ENCODE peak calls at places on chromosomes 4 and X, in seven cellular contexts. E, P, T, U, G, N and B are unnamed samples.

GRCh38 chr4:159434496-159435241 is 331.8 kb downstream of the RAPGEF2 start:
- DNase-seq in P (no peak), N (no peak), E (no peak), G (no peak), T (no peak), U (no peak), B (no peak)

GRCh38 chrX:72060196-72060974 is 71.3 kb downstream of the RTL5 start:
- DNase-seq in U (no peak), E (peak; percentile 68), P (no peak), N (no peak), G (peak; percentile 52), T (no peak), B (no peak)

GRCh38 chr4:182556576-182556975 is 313.4 kb downstream of the TENM3 start:
- DNase-seq in G (no peak), U (no peak), N (no peak), E (no peak), T (no peak), P (no peak), B (no peak)

GRCh38 chrX:11135483-11136185 is 24.5 kb downstream of the HCCS start:
- DNase-seq in G (no peak), P (no peak), T (no peak), N (peak; percentile 44), E (no peak), U (no peak), B (no peak)

GRCh38 chr4:133823177-133823576 is 378.4 kb downstream of the PABPC4L start:
- DNase-seq in T (no peak), P (no peak), E (no peak), G (no peak), U (no peak), N (peak; percentile 50), B (no peak)

GRCh38 chr4:55336138-55337034 is 9.7 kb upstream of the SRD5A3 start:
- DNase-seq in G (no peak), N (peak; percentile 42), T (no peak), P (no peak), U (no peak), E (no peak), B (no peak)

GRCh38 chr4:32393806-32394205 is 1673.6 kb downstream of the PCDH7 start:
- DNase-seq in T (no peak), G (no peak), U (no peak), E (no peak), P (no peak), N (no peak), B (no peak)

GRCh38 chr4:47120783-47121182 is 89.4 kb downstream of the GABRB1 start:
- DNase-seq in U (no peak), T (no peak), N (no peak), G (no peak), P (no peak), E (no peak), B (no peak)

GRCh38 chrX:83511208-83511607 is 3.1 kb downstream of the POU3F4 start:
- DNase-seq in U (no peak), E (peak; percentile 21), P (no peak), N (no peak), T (no peak), G (peak; percentile 49), B (no peak)

GRCh38 chr4:6316461-6317003 is 46.9 kb downstream of the WFS1 start:
- DNase-seq in E (no peak), T (no peak), U (no peak), G (no peak), N (no peak), P (no peak), B (no peak)

GRCh38 chr4:119300072-119300387 is 21.9 kb downstream of the FABP2 start:
- DNase-seq in T (peak; percentile 1), G (no peak), P (no peak), U (peak; percentile 13), E (peak; percentile 47), N (peak; percentile 59), B (no peak)

GRCh38 chrX:43808231-43808630 is 74.0 kb downstream of the MAOB start:
- DNase-seq in N (no peak), P (no peak), G (no peak), U (no peak), T (no peak), E (peak; percentile 8), B (no peak)

GRCh38 chrX:107880054-107880610 is 54.5 kb downstream of the MID2 start:
- DNase-seq in G (no peak), N (no peak), T (no peak), P (no peak), U (no peak), E (no peak), B (no peak)

GRCh38 chr4:111230265-111230664 is 607.4 kb upstream of the PITX2 start:
- DNase-seq in P (no peak), T (no peak), G (no peak), U (no peak), E (no peak), N (no peak), B (no peak)

GRCh38 chr4:52057196-52057595 is 6.1 kb downstream of the SPATA18 start:
- DNase-seq in N (no peak), T (no peak), U (no peak), P (no peak), E (no peak), G (no peak), B (no peak)

GRCh38 chr4:52054254-52054653 is 3.1 kb downstream of the SPATA18 start:
- DNase-seq in P (no peak), U (no peak), T (no peak), G (no peak), E (no peak), N (no peak), B (no peak)

GRCh38 chr4:52052475-52052780 is 1.3 kb downstream of the SPATA18 start:
- DNase-seq in P (peak; percentile 54), N (no peak), T (peak; percentile 17), E (no peak), G (no peak), U (peak; percentile 13), B (peak; percentile 12)

GRCh38 chr4:52059372-52059771 is 8.3 kb downstream of the SPATA18 start:
- DNase-seq in E (no peak), N (no peak), T (no peak), G (no peak), P (no peak), U (no peak), B (no peak)

GRCh38 chr4:52058275-52058674 is 7.2 kb downstream of the SPATA18 start:
- DNase-seq in E (no peak), N (no peak), G (no peak), T (no peak), U (no peak), P (no peak), B (no peak)
- TF ChIP-seq TAF1 in E (no peak), N (no peak), G (no peak), T (no peak), U (no peak), P (no peak), B (no peak)

DNA sequence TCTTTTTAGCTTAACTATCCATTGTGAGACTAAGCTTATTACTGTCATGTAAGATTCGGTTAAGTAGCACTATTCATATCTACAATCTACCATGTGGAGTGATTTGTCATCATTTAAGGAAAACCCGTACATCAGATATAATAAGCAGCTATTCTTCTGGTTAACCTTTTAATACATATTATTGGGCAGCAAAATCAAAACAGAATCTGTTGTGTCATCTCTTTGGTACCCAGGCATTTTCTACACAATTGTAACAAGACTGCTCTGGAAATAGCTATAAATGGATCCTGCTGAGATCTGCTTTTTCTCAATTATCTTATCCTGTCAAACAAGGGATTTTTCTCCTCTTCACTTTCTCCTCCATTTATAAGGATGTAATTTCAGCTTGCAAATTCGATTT is 521.5 kb upstream of the MAGEB2 start:
- DNase-seq in U (no peak), G (no peak), T (no peak), P (no peak), N (no peak), E (no peak), B (no peak)
- TF ChIP-seq POLR2AphosphoS5 in U (no peak), G (no peak), T (no peak), P (no peak), N (no peak), E (peak; percentile 52), B (no peak)

GRCh38 chrX:121902463-121902862 is 855.1 kb downstream of the GLUD2 start:
- DNase-seq in E (no peak), T (no peak), G (no peak), U (peak; percentile 12), N (no peak), P (no peak), B (no peak)
- TF ChIP-seq TAF1 in E (no peak), T (no peak), G (no peak), U (no peak), N (no peak), P (no peak), B (no peak)

GRCh38 chr4:113467581-113467980 is 294.0 kb downstream of the CAMK2D start:
- DNase-seq in N (no peak), P (no peak), T (no peak), G (no peak), U (no peak), E (no peak), B (no peak)
- TF ChIP-seq POLR2AphosphoS5 in N (no peak), P (no peak), T (no peak), G (no peak), U (no peak), E (no peak), B (no peak)

GRCh38 chr4:153084939-153085630 is 119.2 kb upstream of the TRIM2 start:
- DNase-seq in P (no peak), T (no peak), E (peak; percentile 70), N (peak; percentile 65), G (peak; percentile 98), U (peak; percentile 37), B (peak; percentile 34)
- TF ChIP-seq TAF1 in P (no peak), T (no peak), E (no peak), N (no peak), G (no peak), U (no peak), B (no peak)

DNA sequence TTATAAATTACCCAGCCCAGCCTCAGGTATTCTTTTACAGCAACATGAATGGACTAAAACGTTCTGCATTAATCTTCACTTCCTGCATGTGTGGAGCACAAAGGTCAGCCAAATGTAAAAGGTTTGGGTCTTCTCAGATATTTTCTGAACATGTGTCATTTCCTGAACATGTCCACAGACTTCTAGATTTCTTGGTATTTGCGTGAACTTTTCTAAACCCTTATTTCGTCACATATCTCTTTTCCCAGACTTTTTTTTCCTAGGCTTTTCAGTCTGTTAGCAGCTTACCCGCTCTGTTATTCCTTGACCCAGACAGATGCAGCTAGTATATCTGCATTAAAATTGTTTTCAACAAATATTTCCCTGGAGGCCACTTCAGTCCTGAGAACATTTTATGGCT is 57.3 kb upstream of the USP51 start:
- DNase-seq in N (no peak), P (no peak), G (no peak), E (no peak), T (no peak), U (no peak), B (no peak)
- TF ChIP-seq POLR2AphosphoS5 in N (no peak), P (no peak), G (no peak), E (no peak), T (no peak), U (no peak), B (no peak)